ENCODE peak calls at places on chromosome 19, in ten cellular contexts. One of them, this sample, is unnamed.

GRCh38 chr19:9797871-9798270 is 21.0 kb downstream of the FBXL12 start:
- DNase-seq in AG09309: no peak
- DNase-seq in AG10803: no peak
- DNase-seq in A549: no peak
- DNase-seq in heart left ventricle: no peak
- DNase-seq in DND-41: no peak
- DNase-seq in BJ: no peak
- DNase-seq in fibroblast of lung: no peak
- DNase-seq in PC-9: peak; percentile 82
- DNase-seq in uterus: no peak
- DNase-seq in this sample: no peak

GRCh38 chr19:5470264-5470671 is 15.1 kb downstream of the ZNRF4 start:
- DNase-seq in AG09309: no peak
- DNase-seq in AG10803: no peak
- DNase-seq in A549: no peak
- DNase-seq in heart left ventricle: no peak
- DNase-seq in DND-41: no peak
- DNase-seq in BJ: no peak
- DNase-seq in fibroblast of lung: no peak
- DNase-seq in PC-9: peak; percentile 87
- DNase-seq in uterus: no peak
- DNase-seq in this sample: no peak

GRCh38 chr19:3670796-3671679 is 29.2 kb downstream of the PIP5K1C start:
- DNase-seq in AG09309: no peak
- DNase-seq in AG10803: peak; percentile 64
- DNase-seq in A549: no peak
- DNase-seq in heart left ventricle: peak; percentile 90
- DNase-seq in DND-41: no peak
- DNase-seq in BJ: peak; percentile 36
- DNase-seq in fibroblast of lung: peak; percentile 70
- DNase-seq in PC-9: no peak
- DNase-seq in uterus: peak; percentile 92
- DNase-seq in this sample: peak; percentile 55

GRCh38 chr19:44576843-44577565 is 36.4 kb upstream of the IGSF23 start:
- DNase-seq in AG09309: no peak
- DNase-seq in AG10803: peak; percentile 37
- DNase-seq in A549: peak; percentile 65
- DNase-seq in heart left ventricle: no peak
- DNase-seq in DND-41: peak; percentile 6
- DNase-seq in BJ: no peak
- DNase-seq in fibroblast of lung: peak; percentile 28
- DNase-seq in PC-9: peak; percentile 69
- DNase-seq in uterus: no peak
- DNase-seq in this sample: peak; percentile 24

GRCh38 chr19:56856822-56857221 is 16.3 kb upstream of the PEG3 start:
- DNase-seq in AG09309: no peak
- DNase-seq in AG10803: no peak
- DNase-seq in A549: no peak
- DNase-seq in heart left ventricle: no peak
- DNase-seq in DND-41: no peak
- DNase-seq in BJ: no peak
- DNase-seq in fibroblast of lung: no peak
- DNase-seq in PC-9: no peak
- DNase-seq in uterus: no peak
- DNase-seq in this sample: no peak

GRCh38 chr19:11088508-11089253 is 582 bp upstream of the LDLR start:
- DNase-seq in AG09309: no peak
- DNase-seq in AG10803: peak; percentile 45
- DNase-seq in A549: no peak
- DNase-seq in heart left ventricle: no peak
- DNase-seq in DND-41: no peak
- DNase-seq in BJ: no peak
- DNase-seq in fibroblast of lung: no peak
- DNase-seq in PC-9: no peak
- DNase-seq in uterus: no peak
- DNase-seq in this sample: peak; percentile 33

GRCh38 chr19:46732172-46732938 is 13.5 kb upstream of the FKRP start:
- DNase-seq in AG09309: no peak
- DNase-seq in AG10803: no peak
- DNase-seq in A549: no peak
- DNase-seq in heart left ventricle: no peak
- DNase-seq in DND-41: no peak
- DNase-seq in BJ: no peak
- DNase-seq in fibroblast of lung: peak; percentile 88
- DNase-seq in PC-9: no peak
- DNase-seq in uterus: no peak
- DNase-seq in this sample: no peak

GRCh38 chr19:35462476-35462953 is 14.5 kb downstream of the FFAR2 start:
- DNase-seq in AG09309: no peak
- DNase-seq in AG10803: no peak
- DNase-seq in A549: no peak
- DNase-seq in heart left ventricle: no peak
- DNase-seq in DND-41: peak; percentile 74
- DNase-seq in BJ: no peak
- DNase-seq in fibroblast of lung: no peak
- DNase-seq in PC-9: no peak
- DNase-seq in uterus: no peak
- DNase-seq in this sample: peak; percentile 90

GRCh38 chr19:10718205-10719196 is 622 bp downstream of the DNM2 start:
- DNase-seq in AG09309: no peak
- DNase-seq in AG10803: peak; percentile 36
- DNase-seq in A549: no peak
- DNase-seq in heart left ventricle: peak; percentile 57
- DNase-seq in DND-41: peak; percentile 66
- DNase-seq in BJ: no peak
- DNase-seq in fibroblast of lung: peak; percentile 16
- DNase-seq in PC-9: no peak
- DNase-seq in uterus: no peak
- DNase-seq in this sample: peak; percentile 68

GRCh38 chr19:30671622-30672051 is 299.5 kb downstream of the ZNF536 start:
- DNase-seq in AG09309: no peak
- DNase-seq in AG10803: peak; percentile 53
- DNase-seq in A549: no peak
- DNase-seq in heart left ventricle: peak; percentile 76
- DNase-seq in DND-41: no peak
- DNase-seq in BJ: no peak
- DNase-seq in fibroblast of lung: no peak
- DNase-seq in PC-9: no peak
- DNase-seq in uterus: no peak
- DNase-seq in this sample: no peak

GRCh38 chr19:3285647-3286176 is 61.3 kb downstream of the CELF5 start:
- DNase-seq in AG09309: no peak
- DNase-seq in AG10803: no peak
- DNase-seq in A549: peak; percentile 58
- DNase-seq in heart left ventricle: no peak
- DNase-seq in DND-41: no peak
- DNase-seq in BJ: no peak
- DNase-seq in fibroblast of lung: peak; percentile 5
- DNase-seq in PC-9: no peak
- DNase-seq in uterus: no peak
- DNase-seq in this sample: no peak

GRCh38 chr19:55220525-55220924 is 8.0 kb downstream of the TMEM86B start:
- DNase-seq in AG09309: no peak
- DNase-seq in AG10803: no peak
- DNase-seq in A549: no peak
- DNase-seq in heart left ventricle: no peak
- DNase-seq in DND-41: peak; percentile 42
- DNase-seq in BJ: no peak
- DNase-seq in fibroblast of lung: no peak
- DNase-seq in PC-9: no peak
- DNase-seq in uterus: no peak
- DNase-seq in this sample: no peak

GRCh38 chr19:55212447-55212846 is 3.1 kb upstream of the PTPRH start:
- DNase-seq in AG09309: no peak
- DNase-seq in AG10803: no peak
- DNase-seq in A549: peak; percentile 73
- DNase-seq in heart left ventricle: no peak
- DNase-seq in DND-41: peak; percentile 46
- DNase-seq in BJ: no peak
- DNase-seq in fibroblast of lung: no peak
- DNase-seq in PC-9: no peak
- DNase-seq in uterus: no peak
- DNase-seq in this sample: peak; percentile 57

GRCh38 chr19:55213547-55213946 is 4.2 kb upstream of the PTPRH start:
- DNase-seq in AG09309: no peak
- DNase-seq in AG10803: no peak
- DNase-seq in A549: no peak
- DNase-seq in heart left ventricle: no peak
- DNase-seq in DND-41: no peak
- DNase-seq in BJ: no peak
- DNase-seq in fibroblast of lung: no peak
- DNase-seq in PC-9: no peak
- DNase-seq in uterus: no peak
- DNase-seq in this sample: no peak

DNA sequence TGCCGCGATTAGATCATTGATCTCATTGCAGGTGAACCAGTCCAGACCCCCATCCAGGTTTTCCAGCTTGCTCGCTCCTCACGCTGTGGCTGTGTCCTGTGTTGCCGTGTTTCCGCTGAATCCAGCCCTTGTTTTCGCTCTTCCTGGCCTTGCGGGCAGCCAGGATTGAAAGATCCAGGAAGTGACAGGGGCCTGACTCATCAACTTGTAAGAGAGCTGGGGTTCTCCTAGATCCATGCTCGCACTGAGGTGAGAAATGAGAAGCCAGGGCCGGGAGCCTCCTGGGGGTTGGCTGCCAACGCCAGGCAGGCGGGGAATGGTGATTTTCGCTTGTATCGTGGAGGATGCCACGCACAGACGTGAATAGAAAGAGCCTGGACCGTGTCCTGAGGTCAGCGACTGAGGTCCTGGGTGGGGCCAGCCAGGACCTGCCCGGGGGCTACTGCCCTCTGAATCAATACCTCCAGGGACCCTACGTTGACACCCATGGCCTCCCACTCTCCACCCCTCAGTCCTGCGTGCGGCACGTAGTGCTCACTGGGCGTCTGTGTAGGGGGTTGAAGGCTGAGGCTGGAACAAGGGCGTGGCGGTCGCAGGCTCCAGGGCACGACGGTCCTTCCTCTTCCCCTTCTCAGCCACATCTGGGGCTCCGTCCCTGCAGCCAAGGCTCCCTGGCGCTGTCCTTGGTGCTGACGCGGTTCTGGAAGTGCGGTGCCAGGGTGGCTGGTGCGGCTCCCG is 7.3 kb upstream of the PTPRH start:
- DNase-seq in AG09309: peak; percentile 96
- DNase-seq in AG10803: peak; percentile 99
- DNase-seq in A549: peak; percentile 100
- DNase-seq in heart left ventricle: peak; percentile 85
- DNase-seq in DND-41: peak; percentile 73
- DNase-seq in BJ: peak; percentile 92
- DNase-seq in fibroblast of lung: peak; percentile 100
- DNase-seq in PC-9: peak; percentile 100
- DNase-seq in uterus: peak; percentile 47
- DNase-seq in this sample: peak; percentile 39
- H3K4me3 ChIP-seq in AG09309: peak overlapping the region; percentile 30
- H3K4me3 ChIP-seq in AG10803: peak overlapping the region; percentile 67
- H3K4me3 ChIP-seq in A549: peak overlapping the region; percentile 51
- H3K4me3 ChIP-seq in heart left ventricle: peak overlapping the region; percentile 59
- H3K4me3 ChIP-seq in DND-41: no peak overlapping the region
- H3K4me3 ChIP-seq in BJ: peak overlapping the region; percentile 31
- H3K4me3 ChIP-seq in fibroblast of lung: peak overlapping the region; percentile 42
- H3K4me3 ChIP-seq in PC-9: peak overlapping the region; percentile 61
- H3K4me3 ChIP-seq in uterus: no peak overlapping the region
- H3K4me3 ChIP-seq in this sample: no peak overlapping the region

DNA sequence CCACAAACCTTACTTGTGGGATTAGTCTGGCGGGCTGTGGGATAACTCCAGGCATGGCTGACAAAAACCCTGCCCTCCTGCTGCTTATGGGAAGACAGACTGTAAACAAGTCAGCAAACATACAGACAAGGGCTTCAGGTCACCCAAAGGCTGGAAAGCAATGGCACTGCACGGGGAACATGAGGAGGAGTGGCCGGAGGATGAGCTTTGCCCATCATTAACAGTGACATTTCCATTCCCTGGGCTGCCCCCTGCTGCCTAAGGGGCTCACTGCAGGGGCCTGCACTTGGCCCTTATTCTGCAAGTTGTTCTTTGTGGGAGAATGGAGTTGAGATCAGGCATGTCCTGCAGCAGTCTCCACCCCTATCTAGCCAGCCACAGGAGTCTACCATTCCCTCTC is 91.3 kb downstream of the UQCRFS1 start:
- DNase-seq in AG09309: no peak
- DNase-seq in AG10803: peak; percentile 27
- DNase-seq in A549: no peak
- DNase-seq in heart left ventricle: no peak
- DNase-seq in DND-41: no peak
- DNase-seq in BJ: no peak
- DNase-seq in fibroblast of lung: no peak
- DNase-seq in PC-9: no peak
- DNase-seq in uterus: no peak
- DNase-seq in this sample: peak; percentile 8
- TF ChIP-seq CTCF in AG09309: peak; percentile 67
- TF ChIP-seq CTCF in AG10803: peak; percentile 63
- TF ChIP-seq CTCF in A549: peak; percentile 9
- TF ChIP-seq CTCF in heart left ventricle: peak; percentile 28
- TF ChIP-seq CTCF in DND-41: peak; percentile 55
- TF ChIP-seq CTCF in BJ: peak; percentile 65
- TF ChIP-seq CTCF in fibroblast of lung: peak; percentile 60
- TF ChIP-seq CTCF in PC-9: peak; percentile 43
- TF ChIP-seq CTCF in uterus: no peak
- TF ChIP-seq CTCF in this sample: peak; percentile 50

GRCh38 chr19:58123354-58123753 is 25.3 kb upstream of the ZSCAN18 start:
- DNase-seq in AG09309: no peak
- DNase-seq in AG10803: no peak
- DNase-seq in A549: no peak
- DNase-seq in heart left ventricle: no peak
- DNase-seq in DND-41: peak; percentile 43
- DNase-seq in BJ: no peak
- DNase-seq in fibroblast of lung: no peak
- DNase-seq in PC-9: peak; percentile 25
- DNase-seq in uterus: no peak
- DNase-seq in this sample: no peak

GRCh38 chr19:58117841-58118575 is 20.0 kb upstream of the ZSCAN18 start:
- DNase-seq in AG09309: no peak
- DNase-seq in AG10803: no peak
- DNase-seq in A549: no peak
- DNase-seq in heart left ventricle: no peak
- DNase-seq in DND-41: no peak
- DNase-seq in BJ: no peak
- DNase-seq in fibroblast of lung: no peak
- DNase-seq in PC-9: no peak
- DNase-seq in uterus: no peak
- DNase-seq in this sample: no peak

GRCh38 chr19:58118979-58119733 is 21.1 kb upstream of the ZSCAN18 start:
- DNase-seq in AG09309: no peak
- DNase-seq in AG10803: no peak
- DNase-seq in A549: no peak
- DNase-seq in heart left ventricle: no peak
- DNase-seq in DND-41: no peak
- DNase-seq in BJ: no peak
- DNase-seq in fibroblast of lung: no peak
- DNase-seq in PC-9: no peak
- DNase-seq in uterus: no peak
- DNase-seq in this sample: no peak
- H3K4me3 ChIP-seq in AG09309: no peak overlapping the region
- H3K4me3 ChIP-seq in AG10803: no peak overlapping the region
- H3K4me3 ChIP-seq in A549: no peak overlapping the region
- H3K4me3 ChIP-seq in heart left ventricle: no peak overlapping the region
- H3K4me3 ChIP-seq in DND-41: no peak overlapping the region
- H3K4me3 ChIP-seq in BJ: no peak overlapping the region
- H3K4me3 ChIP-seq in fibroblast of lung: no peak overlapping the region
- H3K4me3 ChIP-seq in PC-9: no peak overlapping the region
- H3K4me3 ChIP-seq in uterus: no peak overlapping the region
- H3K4me3 ChIP-seq in this sample: no peak overlapping the region

GRCh38 chr19:37309834-37310575 is 60.9 kb upstream of the ZNF527 start:
- DNase-seq in AG09309: no peak
- DNase-seq in AG10803: no peak
- DNase-seq in A549: no peak
- DNase-seq in heart left ventricle: no peak
- DNase-seq in DND-41: peak; percentile 46
- DNase-seq in BJ: no peak
- DNase-seq in fibroblast of lung: no peak
- DNase-seq in PC-9: no peak
- DNase-seq in uterus: no peak
- DNase-seq in this sample: peak; percentile 18
- TF ChIP-seq CTCF in AG09309: no peak
- TF ChIP-seq CTCF in AG10803: no peak
- TF ChIP-seq CTCF in A549: no peak
- TF ChIP-seq CTCF in heart left ventricle: peak; percentile 12
- TF ChIP-seq CTCF in DND-41: peak; percentile 86
- TF ChIP-seq CTCF in BJ: no peak
- TF ChIP-seq CTCF in fibroblast of lung: no peak
- TF ChIP-seq CTCF in PC-9: peak; percentile 44
- TF ChIP-seq CTCF in uterus: no peak
- TF ChIP-seq CTCF in this sample: peak; percentile 22

This sample was measured in GM12865.